ENCODE peak calls at places on chromosomes 13 and 19, in four cellular contexts. R is heart right ventricle, W is left lung, S is Calu3. T is an unnamed sample.

GRCh38 chr19:57075801-57076492 is 43.8 kb upstream of the USP29 start:
- DNase-seq in R (no peak), W (no peak), S (no peak), T (no peak)

GRCh38 chr19:31511696-31512095 is 162.5 kb upstream of the TSHZ3 start:
- DNase-seq in R (no peak), W (no peak), S (no peak), T (no peak)

GRCh38 chr13:27437126-27437525 is 12.7 kb downstream of the GTF3A start:
- DNase-seq in R (no peak), W (no peak), S (no peak), T (no peak)

GRCh38 chr13:98959299-98959698 is 18.6 kb downstream of the DOCK9 start:
- DNase-seq in R (no peak), W (no peak), S (no peak), T (no peak)

GRCh38 chr19:2711175-2711936 is 8.9 kb upstream of the GNG7 start:
- DNase-seq in R (no peak), W (no peak), S (no peak), T (no peak)

GRCh38 chr13:51584731-51585191 is 499 bp downstream of the WDFY2 start:
- DNase-seq in R (peak; percentile 46), W (peak; percentile 90), S (peak; percentile 51), T (peak; percentile 68)

GRCh38 chr19:11418518-11419506 is at the start of gene RGL3:
- DNase-seq in R (peak; percentile 19), W (peak; percentile 89), S (peak; percentile 58), T (peak; percentile 48)

GRCh38 chr13:113451951-113452421 is 1.3 kb downstream of the ADPRHL1 start:
- DNase-seq in R (peak; percentile 76), W (no peak), S (no peak), T (no peak)

GRCh38 chr19:3606174-3606689 is 443 bp downstream of the TBXA2R start:
- DNase-seq in R (no peak), W (peak; percentile 85), S (peak; percentile 64), T (peak; percentile 58)

GRCh38 chr19:34120846-34121639 is 51.3 kb upstream of the LSM14A start:
- DNase-seq in R (no peak), W (no peak), S (peak; percentile 62), T (no peak)

GRCh38 chr13:80340643-80341097 is 256 bp downstream of the SPRY2 start:
- DNase-seq in R (peak; percentile 53), W (no peak), S (peak; percentile 0), T (peak; percentile 64)

GRCh38 chr13:101845501-101846012 is 393.1 kb downstream of the ITGBL1 start:
- DNase-seq in R (no peak), W (no peak), S (peak; percentile 0), T (no peak)

GRCh38 chr13:33796095-33796494 is 21.9 kb upstream of the RFC3 start:
- DNase-seq in R (no peak), W (no peak), S (no peak), T (no peak)

GRCh38 chr19:703651-704446 is 4.9 kb upstream of the PALM start:
- DNase-seq in R (peak; percentile 69), W (peak; percentile 95), S (peak; percentile 36), T (peak; percentile 50)

GRCh38 chr19:6062274-6062673 is 48.0 kb downstream of the RFX2 start:
- DNase-seq in R (peak; percentile 75), W (peak; percentile 82), S (no peak), T (no peak)

GRCh38 chr19:36182612-36183454 is 30.6 kb upstream of the COX7A1 start:
- DNase-seq in R (no peak), W (no peak), S (no peak), T (peak; percentile 98)

GRCh38 chr19:51727349-51727880 is 3.6 kb upstream of the HAS1 start:
- DNase-seq in R (no peak), W (no peak), S (no peak), T (no peak)

GRCh38 chr13:104171132-104171531 is 1104.9 kb upstream of the SLC10A2 start:
- DNase-seq in R (no peak), W (no peak), S (no peak), T (no peak)

GRCh38 chr19:45467115-45467455 is 711 bp upstream of the FOSB start:
- DNase-seq in R (no peak), W (no peak), S (no peak), T (no peak)

GRCh38 chr13:85509512-85509911 is 289.7 kb downstream of the SLITRK6 start:
- DNase-seq in R (no peak), W (no peak), S (no peak), T (no peak)

GRCh38 chr13:98313023-98313937 is 136.2 kb upstream of the RNF113B start:
- DNase-seq in R (no peak), W (no peak), S (no peak), T (no peak)

GRCh38 chr19:2950286-2951124 is 5.7 kb upstream of the ZNF77 start:
- DNase-seq in R (peak; percentile 100), W (peak; percentile 98), S (peak; percentile 97), T (peak; percentile 95)

GRCh38 chr13:41960195-41960699 is 662 bp downstream of the VWA8 start:
- DNase-seq in R (peak; percentile 14), W (no peak), S (no peak), T (peak; percentile 37)

GRCh38 chr13:47039106-47039505 is 142.3 kb upstream of the HTR2A start:
- DNase-seq in R (no peak), W (no peak), S (no peak), T (no peak)

GRCh38 chr19:3120611-3121231 is 15.1 kb upstream of the GNA15 start:
- DNase-seq in R (no peak), W (peak; percentile 71), S (no peak), T (no peak)